ENCODE peak calls at places on chromosomes 7 and 10, in five cellular contexts. T is AG10803, Y is OCI-LY7, L is ecto neural progenitor cell, R is heart left ventricle. X is an unnamed sample.

GRCh38 chr7:149409889-149410288 is 51.0 kb downstream of the ZNF777 start:
- DNase-seq in T (no peak), Y (peak), L (no peak), R (no peak), X (no peak)

GRCh38 chr10:73785721-73786511 is 510 bp downstream of the ZSWIM8 start:
- DNase-seq in T (peak), Y (peak), L (peak), R (no peak), X (peak)

GRCh38 chr10:111360260-111360925 is 283.6 kb downstream of the ADRA2A start:
- DNase-seq in T (peak), Y (peak), L (peak), R (no peak), X (peak)

GRCh38 chr7:17472518-17472917 is 174.1 kb downstream of the AHR start:
- DNase-seq in T (no peak), Y (no peak), L (no peak), R (no peak), X (no peak)

GRCh38 chr7:44221231-44221791 is 20.5 kb downstream of the YKT6 start:
- DNase-seq in T (no peak), Y (no peak), L (no peak), R (peak), X (no peak)

GRCh38 chr10:126663328-126663727 is 7.2 kb downstream of the C10orf90 start:
- DNase-seq in T (peak), Y (no peak), L (no peak), R (no peak), X (no peak)

GRCh38 chr7:69504733-69505132 is 93.5 kb upstream of the AUTS2 start:
- DNase-seq in T (no peak), Y (no peak), L (no peak), R (no peak), X (no peak)

GRCh38 chr7:20577362-20578069 is 38.0 kb upstream of the ABCB5 start:
- DNase-seq in T (peak), Y (no peak), L (no peak), R (no peak), X (peak)

GRCh38 chr7:51316262-51316665 is 345 bp downstream of the COBL start:
- DNase-seq in T (no peak), Y (no peak), L (peak), R (no peak), X (no peak)

GRCh38 chr10:26474062-26474461 is 35.9 kb downstream of the APBB1IP start:
- DNase-seq in T (peak), Y (no peak), L (no peak), R (no peak), X (no peak)

GRCh38 chr7:130493275-130493868 is 1.5 kb downstream of the MEST start:
- DNase-seq in T (peak), Y (no peak), L (no peak), R (no peak), X (peak)

GRCh38 chr10:105358911-105359310 is 717.8 kb downstream of the SORCS3 start:
- DNase-seq in T (no peak), Y (no peak), L (no peak), R (no peak), X (no peak)

GRCh38 chr10:14889318-14889717 is 10.7 kb downstream of the SUV39H2 start:
- DNase-seq in T (peak), Y (no peak), L (no peak), R (no peak), X (no peak)

GRCh38 chr10:131200856-131201470 is 110.6 kb downstream of the TCERG1L start:
- DNase-seq in T (no peak), Y (no peak), L (peak), R (no peak), X (no peak)

GRCh38 chr10:96660297-96660696 is 60.0 kb downstream of the PIK3AP1 start:
- DNase-seq in T (no peak), Y (no peak), L (no peak), R (no peak), X (no peak)

X was measured in SJCRH30.